ENCODE peak calls at places on chromosomes 16 and 17, in nine cellular contexts. Z is hepatocyte; V is AG04449; D is activated naive CD8-positive, alpha-beta T cell treated with anti-CD3 and anti-CD28 coated beads for 36 hours; M is left colon; W is T1000; P is colonic mucosa; A is WTC11; R is lower lobe of right lung. E is an unnamed sample.

GRCh38 chr16:67888311-67888710 is 3.6 kb downstream of the NRN1L start:
- DNase-seq in Z (no peak), V (no peak), D (no peak), M (no peak), W (no peak), P (no peak), A (no peak), R (no peak), E (no peak)

GRCh38 chr16:4790871-4791270 is 2.7 kb upstream of the SEPTIN12 start:
- DNase-seq in Z (no peak), V (no peak), D (no peak), M (no peak), W (no peak), P (no peak), A (no peak), R (no peak), E (no peak)

GRCh38 chr16:54342001-54342776 is 55.6 kb upstream of the IRX3 start:
- DNase-seq in Z (peak; percentile 16), V (no peak), D (no peak), M (no peak), W (no peak), P (no peak), A (no peak), R (peak; percentile 52), E (no peak)

GRCh38 chr16:68219708-68220378 is 16.1 kb downstream of the ESRP2 start:
- DNase-seq in Z (no peak), V (no peak), D (no peak), M (no peak), W (no peak), P (no peak), A (no peak), R (no peak), E (no peak)

GRCh38 chr17:67750067-67750466 is 32.3 kb downstream of the NOL11 start:
- DNase-seq in Z (no peak), V (no peak), D (no peak), M (no peak), W (no peak), P (no peak), A (no peak), R (no peak), E (no peak)

GRCh38 chr17:4585203-4585939 is 1.0 kb downstream of the SMTNL2 start:
- DNase-seq in Z (peak; percentile 61), V (no peak), D (no peak), M (no peak), W (no peak), P (no peak), A (no peak), R (no peak), E (no peak)

GRCh38 chr17:74037320-74037719 is 166.2 kb upstream of the RPL38 start:
- DNase-seq in Z (peak; percentile 70), V (no peak), D (no peak), M (peak; percentile 18), W (no peak), P (no peak), A (no peak), R (no peak), E (no peak)

GRCh38 chr17:42623732-42624596 is 14.5 kb downstream of the TUBG1 start:
- DNase-seq in Z (peak; percentile 23), V (no peak), D (no peak), M (peak; percentile 18), W (no peak), P (peak; percentile 62), A (no peak), R (no peak), E (no peak)

GRCh38 chr16:30896890-30897730 is 696 bp downstream of the CTF1 start:
- DNase-seq in Z (peak; percentile 96), V (no peak), D (peak; percentile 85), M (peak; percentile 92), W (peak; percentile 86), P (peak; percentile 91), A (peak; percentile 94), R (peak; percentile 95), E (peak; percentile 74)

GRCh38 chr17:72363336-72363620 is 242.5 kb downstream of the SOX9 start:
- DNase-seq in Z (no peak), V (no peak), D (no peak), M (no peak), W (no peak), P (no peak), A (no peak), R (no peak), E (no peak)

GRCh38 chr17:58513391-58513912 is 986 bp downstream of the MTMR4 start:
- DNase-seq in Z (no peak), V (no peak), D (peak; percentile 51), M (no peak), W (no peak), P (no peak), A (no peak), R (no peak), E (peak; percentile 19)

GRCh38 chr16:84178892-84179611 is 7.8 kb downstream of the TAF1C start:
- DNase-seq in Z (peak; percentile 4), V (no peak), D (no peak), M (no peak), W (no peak), P (no peak), A (no peak), R (no peak), E (no peak)

GRCh38 chr17:81996232-81996756 is 18.9 kb downstream of the ASPSCR1 start:
- DNase-seq in Z (no peak), V (no peak), D (no peak), M (no peak), W (no peak), P (no peak), A (peak; percentile 8), R (no peak), E (no peak)

GRCh38 chr17:38430316-38430715 is 2.1 kb downstream of the ARHGAP23 start:
- DNase-seq in Z (no peak), V (no peak), D (no peak), M (no peak), W (no peak), P (no peak), A (no peak), R (no peak), E (no peak)

GRCh38 chr17:2854662-2855061 is 58.4 kb downstream of the RAP1GAP2 start:
- DNase-seq in Z (no peak), V (no peak), D (no peak), M (peak; percentile 36), W (no peak), P (peak; percentile 37), A (no peak), R (no peak), E (no peak)

GRCh38 chr17:44022246-44022645 is 7.5 kb upstream of the TMEM101 start:
- DNase-seq in Z (no peak), V (no peak), D (no peak), M (no peak), W (no peak), P (no peak), A (no peak), R (no peak), E (no peak)

GRCh38 chr16:68072038-68072695 is 13.0 kb upstream of the NFATC3 start:
- DNase-seq in Z (peak; percentile 59), V (peak; percentile 34), D (no peak), M (peak; percentile 63), W (no peak), P (peak; percentile 59), A (no peak), R (no peak), E (no peak)

GRCh38 chr17:35460354-35460851 is 11.8 kb upstream of the SLFN13 start:
- DNase-seq in Z (peak; percentile 76), V (no peak), D (peak; percentile 58), M (peak; percentile 86), W (no peak), P (peak; percentile 82), A (peak; percentile 87), R (peak; percentile 87), E (peak; percentile 22)

GRCh38 chr17:50564916-50565315 is 4.4 kb downstream of the CACNA1G start:
- DNase-seq in Z (peak; percentile 74), V (no peak), D (no peak), M (peak; percentile 54), W (no peak), P (peak; percentile 56), A (no peak), R (no peak), E (no peak)

GRCh38 chr17:69428252-69428980 is 13.9 kb downstream of the MAP2K6 start:
- DNase-seq in Z (no peak), V (no peak), D (no peak), M (peak; percentile 37), W (no peak), P (peak; percentile 70), A (no peak), R (no peak), E (no peak)

GRCh38 chr17:39700148-39700987 is 504 bp downstream of the ERBB2 start:
- DNase-seq in Z (peak; percentile 73), V (no peak), D (no peak), M (peak; percentile 49), W (no peak), P (no peak), A (peak; percentile 53), R (no peak), E (no peak)

GRCh38 chr16:85365120-85365519 is 248.0 kb upstream of the GSE1 start:
- DNase-seq in Z (no peak), V (no peak), D (no peak), M (no peak), W (no peak), P (no peak), A (no peak), R (no peak), E (no peak)

GRCh38 chr16:21614896-21615295 is 15.5 kb downstream of the METTL9 start:
- DNase-seq in Z (no peak), V (no peak), D (no peak), M (no peak), W (no peak), P (no peak), A (no peak), R (no peak), E (no peak)

GRCh38 chr17:81651692-81652091 is 4.7 kb downstream of the PDE6G start:
- DNase-seq in Z (no peak), V (peak; percentile 59), D (no peak), M (no peak), W (peak; percentile 89), P (no peak), A (no peak), R (no peak), E (no peak)

GRCh38 chr16:30787613-30788378 is 791 bp upstream of the ZNF629 start:
- DNase-seq in Z (peak; percentile 12), V (no peak), D (no peak), M (no peak), W (no peak), P (peak; percentile 45), A (no peak), R (no peak), E (no peak)

GRCh38 chr17:47225436-47225858 is 16.3 kb downstream of the MYL4 start:
- DNase-seq in Z (no peak), V (peak; percentile 50), D (no peak), M (peak; percentile 56), W (peak; percentile 24), P (peak; percentile 60), A (no peak), R (no peak), E (no peak)

GRCh38 chr16:28865722-28866453 is 2.2 kb downstream of the SH2B1 start:
- DNase-seq in Z (no peak), V (no peak), D (no peak), M (no peak), W (no peak), P (no peak), A (no peak), R (no peak), E (no peak)

GRCh38 chr17:74962622-74963394 is 9.8 kb downstream of the HID1 start:
- DNase-seq in Z (no peak), V (no peak), D (no peak), M (no peak), W (no peak), P (no peak), A (no peak), R (no peak), E (no peak)

GRCh38 chr17:8124350-8125195 is 667 bp upstream of the HES7 start:
- DNase-seq in Z (peak; percentile 44), V (no peak), D (no peak), M (no peak), W (no peak), P (no peak), A (no peak), R (no peak), E (no peak)

E was measured in effector CD8-positive, alpha-beta T cell.